ENCODE peak calls at places on chromosomes 1 and 21, in eight cellular contexts. A is T47D; W is activated T-helper 1 cell treated with anti-CD3 and anti-CD28 coated beads, Interleukin-2, amount 50 U/mL, for 16 hours; F is hypothalamus; P is cardiac muscle cell; Y is stimulated activated CD8-positive, alpha-beta memory T cell treated with anti-CD3 and anti-CD28 coated beads, Interleukin-2, amount 100 ng/mL, for 1 hour; R is omental fat pad; Q is EL. X is an unnamed sample.
A peak's percentile ranks its signal among the peaks of the same experiment; 100 is the strongest.

GRCh38 chr21:19123053-19123452 is 719.5 kb upstream of the TMPRSS15 start:
- DNase-seq in A (no peak), W (no peak), F (no peak), P (no peak), Y (no peak), R (no peak), Q (no peak), X (no peak)

GRCh38 chr1:58748625-58749198 is 35.1 kb downstream of the JUN start:
- DNase-seq in A (no peak), W (no peak), F (no peak), P (no peak), Y (no peak), R (no peak), Q (no peak), X (no peak)

GRCh38 chr1:64167176-64167575 is 36.2 kb upstream of the UBE2U start:
- DNase-seq in A (no peak), W (no peak), F (no peak), P (no peak), Y (no peak), R (no peak), Q (no peak), X (peak; percentile 45)

GRCh38 chr1:213724640-213725536 is 262.9 kb upstream of the PROX1 start:
- DNase-seq in A (no peak), W (no peak), F (peak; percentile 16), P (no peak), Y (no peak), R (no peak), Q (peak; percentile 39), X (peak; percentile 1)

GRCh38 chr1:2635271-2636010 is 2.6 kb upstream of the MMEL1 start:
- DNase-seq in A (no peak), W (no peak), F (no peak), P (no peak), Y (no peak), R (no peak), Q (no peak), X (no peak)

GRCh38 chr1:112625696-112626095 is 6.1 kb downstream of the CAPZA1 start:
- DNase-seq in A (no peak), W (no peak), F (no peak), P (peak; percentile 12), Y (no peak), R (no peak), Q (peak; percentile 63), X (peak; percentile 46)

GRCh38 chr1:83960669-83961277 is 38.2 kb downstream of the TTLL7 start:
- DNase-seq in A (no peak), W (no peak), F (no peak), P (no peak), Y (no peak), R (no peak), Q (no peak), X (peak; percentile 22)

GRCh38 chr1:209648931-209649776 is 3.1 kb downstream of the LAMB3 start:
- DNase-seq in A (no peak), W (no peak), F (no peak), P (no peak), Y (no peak), R (no peak), Q (peak; percentile 92), X (peak; percentile 94)

GRCh38 chr1:19444399-19445021 is 40.8 kb downstream of the CAPZB start:
- DNase-seq in A (no peak), W (no peak), F (no peak), P (no peak), Y (no peak), R (no peak), Q (no peak), X (no peak)

GRCh38 chr1:204695692-204696091 is 10.2 kb upstream of the LRRN2 start:
- DNase-seq in A (no peak), W (no peak), F (no peak), P (no peak), Y (no peak), R (no peak), Q (no peak), X (no peak)

GRCh38 chr1:5503556-5504363 is 488.5 kb downstream of the NPHP4 start:
- DNase-seq in A (no peak), W (no peak), F (no peak), P (no peak), Y (no peak), R (no peak), Q (no peak), X (no peak)

GRCh38 chr1:68046885-68047658 is 3.4 kb downstream of the DIRAS3 start:
- DNase-seq in A (no peak), W (no peak), F (no peak), P (no peak), Y (no peak), R (no peak), Q (no peak), X (no peak)

GRCh38 chr1:75203415-75204277 is 69.5 kb downstream of the LHX8 start:
- DNase-seq in A (peak; percentile 9), W (no peak), F (no peak), P (peak; percentile 60), Y (no peak), R (no peak), Q (peak; percentile 21), X (peak; percentile 34)

GRCh38 chr21:45618846-45619485 is 24.6 kb upstream of the PCBP3 start:
- DNase-seq in A (no peak), W (no peak), F (no peak), P (no peak), Y (no peak), R (peak; percentile 11), Q (peak; percentile 20), X (no peak)

GRCh38 chr1:8031176-8031785 is 5.2 kb upstream of the ERRFI1 start:
- DNase-seq in A (no peak), W (no peak), F (no peak), P (peak; percentile 46), Y (no peak), R (no peak), Q (peak; percentile 52), X (peak; percentile 65)

GRCh38 chr1:85356130-85356529 is 79.7 kb upstream of the BCL10 start:
- DNase-seq in A (no peak), W (no peak), F (no peak), P (no peak), Y (no peak), R (no peak), Q (no peak), X (no peak)

GRCh38 chr1:84156210-84156621 is 12.1 kb downstream of the PRKACB start:
- DNase-seq in A (no peak), W (no peak), F (no peak), P (no peak), Y (no peak), R (no peak), Q (peak; percentile 80), X (peak; percentile 84)

GRCh38 chr1:112083487-112083886 is 94.0 kb upstream of the KCND3 start:
- DNase-seq in A (no peak), W (no peak), F (no peak), P (peak; percentile 76), Y (no peak), R (no peak), Q (no peak), X (peak; percentile 10)

GRCh38 chr21:26795866-26796329 is 49.3 kb downstream of the ADAMTS1 start:
- DNase-seq in A (no peak), W (no peak), F (peak; percentile 18), P (no peak), Y (no peak), R (peak; percentile 40), Q (peak; percentile 92), X (peak; percentile 88)

GRCh38 chr1:1782399-1783221 is 4.3 kb upstream of the NADK start:
- DNase-seq in A (no peak), W (no peak), F (no peak), P (peak; percentile 18), Y (no peak), R (no peak), Q (peak; percentile 70), X (no peak)

GRCh38 chr21:30718239-30718909 is at the start of gene KRTAP21-3:
- DNase-seq in A (no peak), W (no peak), F (no peak), P (no peak), Y (no peak), R (no peak), Q (no peak), X (peak; percentile 1)

GRCh38 chr1:222370911-222371717 is 176.8 kb downstream of the HHIPL2 start:
- DNase-seq in A (no peak), W (no peak), F (no peak), P (no peak), Y (no peak), R (no peak), Q (peak; percentile 98), X (peak; percentile 99)

GRCh38 chr1:68230901-68231626 is 1.3 kb downstream of the WLS start:
- DNase-seq in A (no peak), W (no peak), F (no peak), P (peak; percentile 43), Y (no peak), R (no peak), Q (peak; percentile 50), X (no peak)

GRCh38 chr1:185857447-185857846 is 123.3 kb downstream of the HMCN1 start:
- DNase-seq in A (no peak), W (no peak), F (no peak), P (no peak), Y (no peak), R (no peak), Q (peak; percentile 14), X (no peak)

GRCh38 chr1:235139315-235139714 is 10.7 kb upstream of the TOMM20 start:
- DNase-seq in A (no peak), W (no peak), F (no peak), P (no peak), Y (no peak), R (no peak), Q (no peak), X (no peak)

GRCh38 chr1:235008239-235008638 is 120.4 kb downstream of the TOMM20 start:
- DNase-seq in A (no peak), W (no peak), F (no peak), P (no peak), Y (no peak), R (no peak), Q (no peak), X (no peak)

GRCh38 chr1:234205966-234206365 is 167.3 kb upstream of the COA6 start:
- DNase-seq in A (no peak), W (no peak), F (no peak), P (no peak), Y (no peak), R (no peak), Q (no peak), X (no peak)

GRCh38 chr1:204623894-204624361 is 61.6 kb downstream of the LRRN2 start:
- DNase-seq in A (no peak), W (no peak), F (no peak), P (peak; percentile 32), Y (no peak), R (no peak), Q (peak; percentile 12), X (peak; percentile 20)

GRCh38 chr1:176852124-176852523 is 312.4 kb downstream of the ASTN1 start:
- DNase-seq in A (no peak), W (no peak), F (no peak), P (no peak), Y (no peak), R (no peak), Q (no peak), X (no peak)

GRCh38 chr1:3902546-3902945 is 2.5 kb upstream of the C1orf174 start:
- DNase-seq in A (no peak), W (no peak), F (no peak), P (no peak), Y (no peak), R (no peak), Q (no peak), X (peak; percentile 39)

GRCh38 chr1:13948851-13949490 is 249.0 kb downstream of the PRDM2 start:
- DNase-seq in A (no peak), W (no peak), F (no peak), P (no peak), Y (no peak), R (no peak), Q (no peak), X (peak; percentile 1)

GRCh38 chr1:210709694-210710093 is 381.0 kb downstream of the HHAT start:
- DNase-seq in A (no peak), W (no peak), F (no peak), P (no peak), Y (no peak), R (no peak), Q (no peak), X (peak; percentile 19)

GRCh38 chr1:154557939-154558609 is 388 bp downstream of the UBE2Q1 start:
- DNase-seq in A (no peak), W (no peak), F (no peak), P (peak; percentile 61), Y (peak; percentile 8), R (no peak), Q (peak; percentile 34), X (no peak)